ENCODE peak calls at places on chromosomes 1 and 21, in eight cellular contexts. M is endodermal cell, Z is heart right ventricle, D is vagina, I is fibroblast of mammary gland, U is psoas muscle, B is AG09319, O is upper lobe of right lung. K is an unnamed sample.

GRCh38 chr1:30757196-30757949 is at the start of gene LAPTM5:
- DNase-seq in M (no peak), Z (peak), D (no peak), I (peak), U (peak), B (no peak), O (peak), K (peak)

GRCh38 chr1:228437424-228437823 is 20.8 kb upstream of the TRIM17 start:
- DNase-seq in M (peak), Z (no peak), D (no peak), I (no peak), U (no peak), B (no peak), O (no peak), K (no peak)

GRCh38 chr1:95407864-95408291 is 173.9 kb downstream of the RWDD3 start:
- DNase-seq in M (peak), Z (no peak), D (no peak), I (no peak), U (no peak), B (no peak), O (no peak), K (no peak)

GRCh38 chr21:33761104-33762036 is 119.1 kb downstream of the ITSN1 start:
- DNase-seq in M (no peak), Z (peak), D (no peak), I (peak), U (peak), B (peak), O (no peak), K (no peak)

GRCh38 chr1:238177351-238177750 is 286.6 kb upstream of the ZP4 start:
- DNase-seq in M (no peak), Z (no peak), D (no peak), I (no peak), U (no peak), B (no peak), O (no peak), K (no peak)

GRCh38 chr1:180642781-180643180 is 11.0 kb downstream of the XPR1 start:
- DNase-seq in M (no peak), Z (no peak), D (no peak), I (no peak), U (no peak), B (no peak), O (no peak), K (no peak)

GRCh38 chr1:72278461-72278860 is 3.9 kb downstream of the NEGR1 start:
- DNase-seq in M (no peak), Z (no peak), D (no peak), I (peak), U (no peak), B (no peak), O (no peak), K (no peak)

GRCh38 chr1:100955322-100955721 is 59.4 kb downstream of the SLC30A7 start:
- DNase-seq in M (no peak), Z (no peak), D (no peak), I (peak), U (no peak), B (peak), O (no peak), K (no peak)

GRCh38 chr21:36429672-36430546 is 44.7 kb downstream of the CHAF1B start:
- DNase-seq in M (peak), Z (peak), D (peak), I (peak), U (peak), B (peak), O (peak), K (peak)

GRCh38 chr1:109547412-109548320 is 749 bp upstream of the GNAI3 start:
- DNase-seq in M (peak), Z (no peak), D (no peak), I (peak), U (peak), B (no peak), O (no peak), K (peak)

GRCh38 chr1:240151126-240151735 is 59.5 kb downstream of the FMN2 start:
- DNase-seq in M (no peak), Z (no peak), D (no peak), I (peak), U (no peak), B (no peak), O (no peak), K (no peak)

GRCh38 chr1:154779563-154780189 is 90.4 kb downstream of the KCNN3 start:
- DNase-seq in M (no peak), Z (no peak), D (no peak), I (no peak), U (no peak), B (no peak), O (no peak), K (no peak)

GRCh38 chr1:113647121-113647520 is 112.2 kb downstream of the PHTF1 start:
- DNase-seq in M (no peak), Z (no peak), D (no peak), I (no peak), U (no peak), B (no peak), O (no peak), K (no peak)

GRCh38 chr1:173996995-173997394 is 25.2 kb downstream of the RC3H1 start:
- DNase-seq in M (no peak), Z (no peak), D (no peak), I (no peak), U (no peak), B (no peak), O (no peak), K (no peak)

GRCh38 chr21:28923439-28923975 is 69.2 kb downstream of the LTN1 start:
- DNase-seq in M (no peak), Z (no peak), D (no peak), I (no peak), U (no peak), B (no peak), O (no peak), K (no peak)

GRCh38 chr1:88350648-88351047 is 333.4 kb upstream of the PKN2 start:
- DNase-seq in M (no peak), Z (no peak), D (no peak), I (no peak), U (no peak), B (no peak), O (no peak), K (no peak)

GRCh38 chr1:208209896-208210589 is 34.1 kb downstream of the PLXNA2 start:
- DNase-seq in M (no peak), Z (no peak), D (no peak), I (no peak), U (no peak), B (no peak), O (no peak), K (no peak)

GRCh38 chr1:53541761-53542550 is 82.8 kb downstream of the DMRTB1 start:
- DNase-seq in M (peak), Z (no peak), D (no peak), I (peak), U (peak), B (peak), O (peak), K (peak)

GRCh38 chr1:66945316-66945715 is 20.5 kb downstream of the MIER1 start:
- DNase-seq in M (no peak), Z (no peak), D (no peak), I (no peak), U (no peak), B (no peak), O (no peak), K (no peak)

GRCh38 chr1:227781314-227781930 is 34.1 kb upstream of the PRSS38 start:
- DNase-seq in M (peak), Z (peak), D (no peak), I (no peak), U (no peak), B (no peak), O (no peak), K (no peak)

DNA sequence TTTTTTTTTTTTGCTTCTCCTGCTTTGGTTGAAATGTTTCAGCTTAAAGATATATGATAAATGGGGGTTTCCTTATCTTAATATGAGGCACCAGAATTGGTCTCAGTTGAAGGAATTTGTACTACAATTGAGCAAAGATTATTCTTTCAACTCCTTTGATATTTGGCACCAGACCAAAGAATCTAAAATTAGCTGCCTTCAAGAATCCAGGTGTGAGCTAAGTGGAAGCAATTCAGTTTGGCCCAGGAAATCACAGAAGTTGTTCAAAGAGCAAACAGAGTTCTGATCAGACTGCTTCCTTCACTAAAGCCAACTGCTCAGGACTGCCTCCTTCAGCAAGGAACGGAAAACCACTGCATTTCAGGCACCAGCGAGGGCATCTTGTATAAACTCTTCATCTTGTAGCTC is 68.3 kb upstream of the BCAR3 start:
- DNase-seq in M (peak), Z (no peak), D (no peak), I (no peak), U (no peak), B (no peak), O (no peak), K (peak)
- TF ChIP-seq CTCF in M (peak), Z (peak), D (no peak), I (peak), U (no peak), B (no peak), O (peak), K (no peak)

GRCh38 chr1:23809751-23810171 is 9.2 kb upstream of the GALE start:
- DNase-seq in M (peak), Z (peak), D (no peak), I (peak), U (peak), B (no peak), O (peak), K (peak)

GRCh38 chr1:23816361-23816760 is 8.9 kb downstream of the HMGCL start:
- DNase-seq in M (no peak), Z (no peak), D (no peak), I (no peak), U (no peak), B (no peak), O (no peak), K (no peak)

GRCh38 chr1:23807453-23807852 is 6.9 kb upstream of the GALE start:
- DNase-seq in M (no peak), Z (no peak), D (no peak), I (no peak), U (no peak), B (no peak), O (no peak), K (no peak)

GRCh38 chr1:23814016-23814415 is 11.2 kb downstream of the HMGCL start:
- DNase-seq in M (no peak), Z (no peak), D (no peak), I (peak), U (no peak), B (no peak), O (no peak), K (no peak)

GRCh38 chr1:23810818-23811420 is 10.4 kb upstream of the GALE start:
- DNase-seq in M (peak), Z (peak), D (no peak), I (peak), U (no peak), B (no peak), O (no peak), K (peak)
- TF ChIP-seq CTCF in M (peak), Z (peak), D (peak), I (peak), U (peak), B (peak), O (peak), K (peak)

GRCh38 chr1:64654519-64655341 is 90.1 kb upstream of the RAVER2 start:
- DNase-seq in M (no peak), Z (no peak), D (no peak), I (peak), U (no peak), B (peak), O (no peak), K (no peak)
- TF ChIP-seq CTCF in M (peak), Z (peak), D (peak), I (peak), U (peak), B (peak), O (peak), K (no peak)

GRCh38 chr1:25148673-25149300 is 83.5 kb downstream of the SYF2 start:
- DNase-seq in M (peak), Z (no peak), D (no peak), I (peak), U (no peak), B (no peak), O (no peak), K (peak)
- TF ChIP-seq CTCF in M (peak), Z (peak), D (no peak), I (peak), U (no peak), B (peak), O (peak), K (peak)

K was measured in activated CD8-positive, alpha-beta T cell treated with anti-CD3 and anti-CD28 coated beads for 36 hours.